ENCODE peak calls at places on chromosomes 2 and 18, in seven cellular contexts. C is posterior cingulate gyrus; G is A673; V is A549; L is KBM-7; M is EH; R is effector memory CD4-positive, alpha-beta T cell. U is an unnamed sample.

GRCh38 chr18:48002933-48003365 is 72.5 kb upstream of the SMAD2 start:
- DNase-seq in C (no peak), G (no peak), V (peak), L (peak), M (peak), R (no peak), U (no peak)

GRCh38 chr2:58842501-58843144 is 601.5 kb upstream of the FANCL start:
- DNase-seq in C (no peak), G (no peak), V (no peak), L (no peak), M (no peak), R (no peak), U (no peak)

GRCh38 chr18:68035709-68036522 is 519.4 kb upstream of the DSEL start:
- DNase-seq in C (no peak), G (no peak), V (no peak), L (no peak), M (peak), R (no peak), U (no peak)

GRCh38 chr2:111157798-111158197 is 37.1 kb downstream of the BCL2L11 start:
- DNase-seq in C (no peak), G (no peak), V (no peak), L (no peak), M (no peak), R (no peak), U (no peak)

GRCh38 chr2:226217191-226217590 is 582.4 kb downstream of the IRS1 start:
- DNase-seq in C (no peak), G (no peak), V (no peak), L (no peak), M (no peak), R (no peak), U (no peak)

GRCh38 chr2:179412116-179412515 is 147.5 kb upstream of the SESTD1 start:
- DNase-seq in C (no peak), G (no peak), V (no peak), L (no peak), M (peak), R (no peak), U (no peak)

GRCh38 chr2:68336192-68336591 is 16.4 kb upstream of the CNRIP1 start:
- DNase-seq in C (no peak), G (peak), V (no peak), L (no peak), M (peak), R (no peak), U (no peak)

GRCh38 chr2:195559431-195559914 is 97.6 kb upstream of the SLC39A10 start:
- DNase-seq in C (no peak), G (peak), V (no peak), L (peak), M (peak), R (peak), U (peak)

GRCh38 chr2:101699191-101699938 is 1.9 kb downstream of the MAP4K4 start:
- DNase-seq in C (no peak), G (no peak), V (no peak), L (peak), M (peak), R (no peak), U (no peak)

GRCh38 chr2:147715807-147716206 is 129.0 kb upstream of the ACVR2A start:
- DNase-seq in C (no peak), G (no peak), V (no peak), L (no peak), M (peak), R (no peak), U (no peak)

GRCh38 chr18:55034742-55035141 is 75.5 kb upstream of the CCDC68 start:
- DNase-seq in C (no peak), G (no peak), V (no peak), L (no peak), M (peak), R (no peak), U (no peak)

GRCh38 chr2:12844511-12844910 is 127.8 kb downstream of the TRIB2 start:
- DNase-seq in C (peak), G (no peak), V (no peak), L (no peak), M (no peak), R (no peak), U (no peak)

GRCh38 chr2:95799892-95800291 is 191.7 kb downstream of the ANKRD36C start:
- DNase-seq in C (no peak), G (no peak), V (no peak), L (no peak), M (no peak), R (no peak), U (no peak)

GRCh38 chr18:59629894-59630293 is 67.3 kb downstream of the CCBE1 start:
- DNase-seq in C (no peak), G (no peak), V (no peak), L (no peak), M (no peak), R (no peak), U (no peak)

GRCh38 chr2:65919579-65920188 is 487.3 kb upstream of the SPRED2 start:
- DNase-seq in C (no peak), G (no peak), V (no peak), L (no peak), M (no peak), R (no peak), U (no peak)

GRCh38 chr2:137951606-137952005 is 12.7 kb upstream of the HNMT start:
- DNase-seq in C (no peak), G (no peak), V (no peak), L (no peak), M (peak), R (no peak), U (no peak)

GRCh38 chr2:134460583-134460998 is 206.7 kb downstream of the MGAT5 start:
- DNase-seq in C (peak), G (peak), V (peak), L (peak), M (peak), R (peak), U (no peak)

GRCh38 chr18:8261651-8262091 is 347.6 kb upstream of the RAB12 start:
- DNase-seq in C (no peak), G (no peak), V (no peak), L (no peak), M (no peak), R (no peak), U (no peak)

GRCh38 chr2:8115966-8116365 is 565.9 kb upstream of the ID2 start:
- DNase-seq in C (no peak), G (no peak), V (no peak), L (no peak), M (peak), R (no peak), U (no peak)

GRCh38 chr2:149037851-149038250 is 648 bp upstream of the LYPD6B start:
- DNase-seq in C (no peak), G (no peak), V (no peak), L (no peak), M (no peak), R (no peak), U (no peak)

GRCh38 chr2:10732924-10733583 is 11.6 kb downstream of the ATP6V1C2 start:
- DNase-seq in C (no peak), G (no peak), V (no peak), L (no peak), M (no peak), R (no peak), U (no peak)

GRCh38 chr2:189569295-189569925 is 11.2 kb downstream of the SLC40A1 start:
- DNase-seq in C (no peak), G (no peak), V (no peak), L (no peak), M (no peak), R (no peak), U (no peak)

GRCh38 chr2:60551241-60552095 is 2.0 kb downstream of the BCL11A start:
- DNase-seq in C (peak), G (peak), V (peak), L (peak), M (peak), R (no peak), U (no peak)

GRCh38 chr18:13136689-13137040 is 81.9 kb upstream of the LDLRAD4 start:
- DNase-seq in C (no peak), G (peak), V (no peak), L (no peak), M (peak), R (no peak), U (no peak)

GRCh38 chr2:46410273-46411244 is 68.8 kb upstream of the TMEM247 start:
- DNase-seq in C (no peak), G (no peak), V (no peak), L (no peak), M (no peak), R (no peak), U (no peak)

GRCh38 chr2:24785704-24786321 is 7.4 kb downstream of the PTRHD1 start:
- DNase-seq in C (no peak), G (no peak), V (no peak), L (peak), M (no peak), R (no peak), U (no peak)

GRCh38 chr2:241837197-241837596 is 21.5 kb downstream of the PDCD1 start:
- DNase-seq in C (no peak), G (no peak), V (no peak), L (no peak), M (no peak), R (no peak), U (no peak)

GRCh38 chr18:75114231-75114630 is 94.7 kb downstream of the PTGR3 start:
- DNase-seq in C (no peak), G (no peak), V (no peak), L (no peak), M (no peak), R (no peak), U (no peak)

GRCh38 chr18:22410126-22410525 is 7.6 kb downstream of the CTAGE1 start:
- DNase-seq in C (no peak), G (no peak), V (no peak), L (no peak), M (no peak), R (no peak), U (no peak)

GRCh38 chr2:215969131-215969841 is 44.1 kb downstream of the MREG start:
- DNase-seq in C (no peak), G (no peak), V (no peak), L (no peak), M (peak), R (no peak), U (no peak)

GRCh38 chr18:61893304-61893970 is 630 bp upstream of the RNF152 start:
- DNase-seq in C (peak), G (peak), V (no peak), L (peak), M (peak), R (no peak), U (no peak)

GRCh38 chr2:96839288-96839874 is 4.4 kb downstream of the ANKRD23 start:
- DNase-seq in C (no peak), G (no peak), V (no peak), L (no peak), M (peak), R (peak), U (peak)

GRCh38 chr2:46870051-46870839 is 45.4 kb downstream of the MCFD2 start:
- DNase-seq in C (no peak), G (no peak), V (no peak), L (no peak), M (peak), R (no peak), U (no peak)

GRCh38 chr18:7524786-7525185 is 42.3 kb upstream of the PTPRM start:
- DNase-seq in C (no peak), G (no peak), V (no peak), L (no peak), M (peak), R (no peak), U (no peak)

GRCh38 chr2:54577035-54577434 is 120.9 kb downstream of the SPTBN1 start:
- DNase-seq in C (peak), G (no peak), V (peak), L (no peak), M (no peak), R (no peak), U (no peak)